ENCODE peak calls at places on chromosome 10, in four cellular contexts. One of them, this sample, is unnamed.

GRCh38 chr10:23341004-23341403 is 3.6 kb downstream of the C10orf67 start:
- DNase-seq in mesothelial cell of epicardium: no peak
- DNase-seq in left ventricle myocardium superior: no peak
- DNase-seq in T-cell: no peak
- DNase-seq in this sample: no peak

GRCh38 chr10:124744047-124744687 is at the start of gene FAM53B:
- DNase-seq in mesothelial cell of epicardium: peak
- DNase-seq in left ventricle myocardium superior: peak
- DNase-seq in T-cell: peak
- DNase-seq in this sample: peak

GRCh38 chr10:89351402-89352038 is 23.7 kb downstream of the IFIT3 start:
- DNase-seq in mesothelial cell of epicardium: no peak
- DNase-seq in left ventricle myocardium superior: no peak
- DNase-seq in T-cell: no peak
- DNase-seq in this sample: no peak

GRCh38 chr10:45433716-45434469 is 59.9 kb downstream of the ALOX5 start:
- DNase-seq in mesothelial cell of epicardium: no peak
- DNase-seq in left ventricle myocardium superior: no peak
- DNase-seq in T-cell: no peak
- DNase-seq in this sample: no peak

GRCh38 chr10:122911889-122912484 is 1.6 kb downstream of the FAM24A start:
- DNase-seq in mesothelial cell of epicardium: peak
- DNase-seq in left ventricle myocardium superior: peak
- DNase-seq in T-cell: peak
- DNase-seq in this sample: peak

GRCh38 chr10:123229927-123230630 is 75.9 kb downstream of the BUB3 start:
- DNase-seq in mesothelial cell of epicardium: no peak
- DNase-seq in left ventricle myocardium superior: no peak
- DNase-seq in T-cell: no peak
- DNase-seq in this sample: no peak

GRCh38 chr10:97827778-97828291 is 21.8 kb upstream of the GOLGA7B start:
- DNase-seq in mesothelial cell of epicardium: no peak
- DNase-seq in left ventricle myocardium superior: no peak
- DNase-seq in T-cell: no peak
- DNase-seq in this sample: no peak

GRCh38 chr10:125001313-125002043 is 59.6 kb downstream of the ZRANB1 start:
- DNase-seq in mesothelial cell of epicardium: no peak
- DNase-seq in left ventricle myocardium superior: no peak
- DNase-seq in T-cell: no peak
- DNase-seq in this sample: no peak

GRCh38 chr10:119734396-119735332 is 8.8 kb downstream of the INPP5F start:
- DNase-seq in mesothelial cell of epicardium: no peak
- DNase-seq in left ventricle myocardium superior: no peak
- DNase-seq in T-cell: no peak
- DNase-seq in this sample: no peak

GRCh38 chr10:131621784-131622624 is 278.8 kb upstream of the PPP2R2D start:
- DNase-seq in mesothelial cell of epicardium: no peak
- DNase-seq in left ventricle myocardium superior: no peak
- DNase-seq in T-cell: no peak
- DNase-seq in this sample: no peak

GRCh38 chr10:43238462-43238861 is 28.4 kb downstream of the RASGEF1A start:
- DNase-seq in mesothelial cell of epicardium: peak
- DNase-seq in left ventricle myocardium superior: peak
- DNase-seq in T-cell: no peak
- DNase-seq in this sample: no peak

GRCh38 chr10:23291551-23292334 is 52.9 kb downstream of the C10orf67 start:
- DNase-seq in mesothelial cell of epicardium: no peak
- DNase-seq in left ventricle myocardium superior: no peak
- DNase-seq in T-cell: no peak
- DNase-seq in this sample: no peak

GRCh38 chr10:92110039-92110794 is 180.7 kb downstream of the CPEB3 start:
- DNase-seq in mesothelial cell of epicardium: no peak
- DNase-seq in left ventricle myocardium superior: no peak
- DNase-seq in T-cell: no peak
- DNase-seq in this sample: no peak

GRCh38 chr10:43913676-43914235 is 265.1 kb upstream of the ZNF32 start:
- DNase-seq in mesothelial cell of epicardium: no peak
- DNase-seq in left ventricle myocardium superior: no peak
- DNase-seq in T-cell: no peak
- DNase-seq in this sample: no peak

GRCh38 chr10:131896403-131896802 is 4.4 kb upstream of the PPP2R2D start:
- DNase-seq in mesothelial cell of epicardium: no peak
- DNase-seq in left ventricle myocardium superior: no peak
- DNase-seq in T-cell: no peak
- DNase-seq in this sample: no peak

GRCh38 chr10:93757136-93757535 is 600 bp upstream of the LGI1 start:
- DNase-seq in mesothelial cell of epicardium: no peak
- DNase-seq in left ventricle myocardium superior: no peak
- DNase-seq in T-cell: no peak
- DNase-seq in this sample: no peak

GRCh38 chr10:27771231-27771630 is 25.6 kb upstream of the MKX start:
- DNase-seq in mesothelial cell of epicardium: no peak
- DNase-seq in left ventricle myocardium superior: no peak
- DNase-seq in T-cell: no peak
- DNase-seq in this sample: no peak

GRCh38 chr10:1316806-1317131 is 260.6 kb downstream of the WDR37 start:
- DNase-seq in mesothelial cell of epicardium: no peak
- DNase-seq in left ventricle myocardium superior: no peak
- DNase-seq in T-cell: no peak
- DNase-seq in this sample: no peak

GRCh38 chr10:71482620-71483019 is 85.9 kb downstream of the CDH23 start:
- DNase-seq in mesothelial cell of epicardium: no peak
- DNase-seq in left ventricle myocardium superior: no peak
- DNase-seq in T-cell: no peak
- DNase-seq in this sample: no peak

GRCh38 chr10:126841341-126841902 is 63.8 kb upstream of the DOCK1 start:
- DNase-seq in mesothelial cell of epicardium: no peak
- DNase-seq in left ventricle myocardium superior: no peak
- DNase-seq in T-cell: no peak
- DNase-seq in this sample: no peak

GRCh38 chr10:88254091-88254490 is 329.0 kb downstream of the RNLS start:
- DNase-seq in mesothelial cell of epicardium: no peak
- DNase-seq in left ventricle myocardium superior: peak
- DNase-seq in T-cell: no peak
- DNase-seq in this sample: no peak

GRCh38 chr10:1100143-1100542 is 44.0 kb downstream of the WDR37 start:
- DNase-seq in mesothelial cell of epicardium: no peak
- DNase-seq in left ventricle myocardium superior: no peak
- DNase-seq in T-cell: no peak
- DNase-seq in this sample: no peak

GRCh38 chr10:103828587-103829186 is 26.7 kb downstream of the SH3PXD2A start:
- DNase-seq in mesothelial cell of epicardium: no peak
- DNase-seq in left ventricle myocardium superior: no peak
- DNase-seq in T-cell: no peak
- DNase-seq in this sample: no peak

GRCh38 chr10:10056958-10057357 is 960.7 kb upstream of the CELF2 start:
- DNase-seq in mesothelial cell of epicardium: no peak
- DNase-seq in left ventricle myocardium superior: no peak
- DNase-seq in T-cell: no peak
- DNase-seq in this sample: no peak

GRCh38 chr10:70786799-70787415 is 1.7 kb upstream of the TBATA start:
- DNase-seq in mesothelial cell of epicardium: peak
- DNase-seq in left ventricle myocardium superior: no peak
- DNase-seq in T-cell: no peak
- DNase-seq in this sample: no peak

GRCh38 chr10:16787361-16787791 is 29.8 kb downstream of the RSU1 start:
- DNase-seq in mesothelial cell of epicardium: no peak
- DNase-seq in left ventricle myocardium superior: no peak
- DNase-seq in T-cell: peak
- DNase-seq in this sample: no peak

GRCh38 chr10:62903828-62904227 is 87.7 kb upstream of the EGR2 start:
- DNase-seq in mesothelial cell of epicardium: no peak
- DNase-seq in left ventricle myocardium superior: no peak
- DNase-seq in T-cell: no peak
- DNase-seq in this sample: no peak

GRCh38 chr10:48291190-48291589 is 15.3 kb upstream of the MAPK8 start:
- DNase-seq in mesothelial cell of epicardium: no peak
- DNase-seq in left ventricle myocardium superior: no peak
- DNase-seq in T-cell: no peak
- DNase-seq in this sample: no peak

GRCh38 chr10:28674782-28675181 is 2.5 kb upstream of the BAMBI start:
- DNase-seq in mesothelial cell of epicardium: no peak
- DNase-seq in left ventricle myocardium superior: no peak
- DNase-seq in T-cell: no peak
- DNase-seq in this sample: no peak

GRCh38 chr10:5292196-5292735 is 72.5 kb upstream of the UCN3 start:
- DNase-seq in mesothelial cell of epicardium: no peak
- DNase-seq in left ventricle myocardium superior: no peak
- DNase-seq in T-cell: peak
- DNase-seq in this sample: no peak

GRCh38 chr10:88114368-88114767 is 250.9 kb downstream of the PTEN start:
- DNase-seq in mesothelial cell of epicardium: no peak
- DNase-seq in left ventricle myocardium superior: peak
- DNase-seq in T-cell: peak
- DNase-seq in this sample: peak

GRCh38 chr10:129870926-129871660 is 93.0 kb downstream of the EBF3 start:
- DNase-seq in mesothelial cell of epicardium: no peak
- DNase-seq in left ventricle myocardium superior: no peak
- DNase-seq in T-cell: no peak
- DNase-seq in this sample: no peak

GRCh38 chr10:82289945-82290344 is 415.0 kb downstream of the NRG3 start:
- DNase-seq in mesothelial cell of epicardium: no peak
- DNase-seq in left ventricle myocardium superior: no peak
- DNase-seq in T-cell: no peak
- DNase-seq in this sample: no peak

GRCh38 chr10:50857579-50857978 is 27.8 kb downstream of the A1CF start:
- DNase-seq in mesothelial cell of epicardium: no peak
- DNase-seq in left ventricle myocardium superior: no peak
- DNase-seq in T-cell: no peak
- DNase-seq in this sample: no peak

GRCh38 chr10:1180836-1181235 is 124.7 kb downstream of the WDR37 start:
- DNase-seq in mesothelial cell of epicardium: no peak
- DNase-seq in left ventricle myocardium superior: no peak
- DNase-seq in T-cell: no peak
- DNase-seq in this sample: no peak

GRCh38 chr10:126252884-126253612 is 135.2 kb downstream of the ADAM12 start:
- DNase-seq in mesothelial cell of epicardium: no peak
- DNase-seq in left ventricle myocardium superior: no peak
- DNase-seq in T-cell: no peak
- DNase-seq in this sample: no peak

GRCh38 chr10:26323219-26323618 is 106.6 kb downstream of the GAD2 start:
- DNase-seq in mesothelial cell of epicardium: no peak
- DNase-seq in left ventricle myocardium superior: no peak
- DNase-seq in T-cell: no peak
- DNase-seq in this sample: no peak

GRCh38 chr10:7525314-7526016 is 114.6 kb upstream of the SFMBT2 start:
- DNase-seq in mesothelial cell of epicardium: peak
- DNase-seq in left ventricle myocardium superior: no peak
- DNase-seq in T-cell: peak
- DNase-seq in this sample: peak